ENCODE peak calls at places on chromosomes 7 and 10, in seven cellular contexts. K is psoas muscle; U is GM20000; G is naive thymus-derived CD8-positive, alpha-beta T cell; B is GOT3; J is hippocampal formation; L is RWPE2. P is an unnamed sample.

GRCh38 chr7:106818736-106819135 is 46.3 kb upstream of the PIK3CG start:
- DNase-seq in K (no peak), U (no peak), G (no peak), B (no peak), J (no peak), L (no peak), P (no peak)

GRCh38 chr10:36280396-36280795 is 638.3 kb upstream of the FZD8 start:
- DNase-seq in K (no peak), U (no peak), G (no peak), B (no peak), J (no peak), L (no peak), P (no peak)

GRCh38 chr10:28624351-28624750 is 53.0 kb upstream of the BAMBI start:
- DNase-seq in K (no peak), U (no peak), G (no peak), B (no peak), J (no peak), L (no peak), P (no peak)

GRCh38 chr7:47893721-47894365 is 54.4 kb downstream of the PKD1L1 start:
- DNase-seq in K (no peak), U (no peak), G (no peak), B (no peak), J (no peak), L (no peak), P (no peak)

GRCh38 chr10:49323896-49324270 is 24.9 kb downstream of the C10orf71 start:
- DNase-seq in K (no peak), U (no peak), G (no peak), B (no peak), J (no peak), L (no peak), P (no peak)

GRCh38 chr10:34723746-34724145 is 91.3 kb downstream of the PARD3 start:
- DNase-seq in K (no peak), U (peak; percentile 38), G (no peak), B (no peak), J (peak; percentile 12), L (no peak), P (no peak)

GRCh38 chr7:28556671-28557070 is 144.4 kb downstream of the CREB5 start:
- DNase-seq in K (no peak), U (no peak), G (no peak), B (no peak), J (no peak), L (no peak), P (no peak)

GRCh38 chr7:81929386-81929785 is 159.5 kb upstream of the HGF start:
- DNase-seq in K (no peak), U (no peak), G (no peak), B (no peak), J (no peak), L (no peak), P (no peak)

GRCh38 chr7:100353685-100354330 is 4.1 kb upstream of the PILRB start:
- DNase-seq in K (no peak), U (no peak), G (no peak), B (no peak), J (no peak), L (no peak), P (peak; percentile 35)

GRCh38 chr7:98222533-98223195 is 11.4 kb downstream of the BHLHA15 start:
- DNase-seq in K (no peak), U (no peak), G (no peak), B (no peak), J (no peak), L (peak; percentile 51), P (no peak)

GRCh38 chr10:72292223-72292691 is 18.5 kb downstream of the DDIT4 start:
- DNase-seq in K (no peak), U (no peak), G (no peak), B (no peak), J (no peak), L (peak; percentile 95), P (peak; percentile 93)

GRCh38 chr7:149595541-149595940 is 97.9 kb upstream of the ZNF746 start:
- DNase-seq in K (no peak), U (no peak), G (no peak), B (no peak), J (no peak), L (no peak), P (no peak)